ENCODE peak calls at places on chromosomes 6 and 20, in five cellular contexts. One of them, this sample, is unnamed.

GRCh38 chr20:46607849-46608497 is 43.3 kb downstream of the SLC13A3 start:
- ATAC-seq in HCT116: no peak
- ATAC-seq in GM12878: no peak
- ATAC-seq in Panc1: no peak
- ATAC-seq in upper lobe of left lung: no peak
- ATAC-seq in this sample: no peak

GRCh38 chr6:75418233-75418632 is 75.4 kb downstream of the FILIP1 start:
- ATAC-seq in HCT116: no peak
- ATAC-seq in GM12878: peak; percentile 90
- ATAC-seq in Panc1: peak; percentile 70
- ATAC-seq in upper lobe of left lung: no peak
- ATAC-seq in this sample: no peak

GRCh38 chr6:31877125-31877650 is 1.6 kb downstream of the SLC44A4 start:
- ATAC-seq in HCT116: peak; percentile 6
- ATAC-seq in GM12878: no peak
- ATAC-seq in Panc1: peak; percentile 49
- ATAC-seq in upper lobe of left lung: no peak
- ATAC-seq in this sample: no peak

GRCh38 chr6:1053587-1053986 is 258.3 kb upstream of the FOXQ1 start:
- ATAC-seq in HCT116: no peak
- ATAC-seq in GM12878: no peak
- ATAC-seq in Panc1: no peak
- ATAC-seq in upper lobe of left lung: peak; percentile 53
- ATAC-seq in this sample: peak; percentile 34

GRCh38 chr20:12902992-12903391 is 105.8 kb upstream of the SPTLC3 start:
- ATAC-seq in HCT116: no peak
- ATAC-seq in GM12878: no peak
- ATAC-seq in Panc1: no peak
- ATAC-seq in upper lobe of left lung: no peak
- ATAC-seq in this sample: no peak

GRCh38 chr6:4380881-4381281 is 245.5 kb upstream of the ECI2 start:
- ATAC-seq in HCT116: no peak
- ATAC-seq in GM12878: no peak
- ATAC-seq in Panc1: no peak
- ATAC-seq in upper lobe of left lung: no peak
- ATAC-seq in this sample: no peak

GRCh38 chr6:25675172-25675571 is 23.2 kb downstream of the SCGN start:
- ATAC-seq in HCT116: no peak
- ATAC-seq in GM12878: no peak
- ATAC-seq in Panc1: no peak
- ATAC-seq in upper lobe of left lung: no peak
- ATAC-seq in this sample: no peak

GRCh38 chr6:121430514-121431460 is 4.7 kb upstream of the GJA1 start:
- ATAC-seq in HCT116: peak; percentile 46
- ATAC-seq in GM12878: no peak
- ATAC-seq in Panc1: no peak
- ATAC-seq in upper lobe of left lung: peak; percentile 67
- ATAC-seq in this sample: no peak

GRCh38 chr6:91273729-91274128 is 686.9 kb upstream of the MAP3K7 start:
- ATAC-seq in HCT116: no peak
- ATAC-seq in GM12878: no peak
- ATAC-seq in Panc1: no peak
- ATAC-seq in upper lobe of left lung: peak; percentile 42
- ATAC-seq in this sample: peak; percentile 58

GRCh38 chr6:152746172-152746553 is 4.4 kb upstream of the VIP start:
- ATAC-seq in HCT116: no peak
- ATAC-seq in GM12878: no peak
- ATAC-seq in Panc1: no peak
- ATAC-seq in upper lobe of left lung: no peak
- ATAC-seq in this sample: no peak

GRCh38 chr6:44260451-44261297 is 3.3 kb upstream of the SLC35B2 start:
- ATAC-seq in HCT116: no peak
- ATAC-seq in GM12878: peak; percentile 0
- ATAC-seq in Panc1: no peak
- ATAC-seq in upper lobe of left lung: no peak
- ATAC-seq in this sample: no peak

GRCh38 chr20:52305843-52306242 is 114.3 kb upstream of the ZFP64 start:
- ATAC-seq in HCT116: no peak
- ATAC-seq in GM12878: no peak
- ATAC-seq in Panc1: no peak
- ATAC-seq in upper lobe of left lung: no peak
- ATAC-seq in this sample: no peak

GRCh38 chr6:147382945-147383554 is 125.4 kb upstream of the SAMD5 start:
- ATAC-seq in HCT116: peak; percentile 69
- ATAC-seq in GM12878: peak; percentile 9
- ATAC-seq in Panc1: peak; percentile 56
- ATAC-seq in upper lobe of left lung: no peak
- ATAC-seq in this sample: no peak

GRCh38 chr6:51505451-51505850 is 582.0 kb downstream of the PKHD1 start:
- ATAC-seq in HCT116: no peak
- ATAC-seq in GM12878: no peak
- ATAC-seq in Panc1: no peak
- ATAC-seq in upper lobe of left lung: no peak
- ATAC-seq in this sample: no peak

GRCh38 chr6:37858363-37858762 is 38.8 kb downstream of the ZFAND3 start:
- ATAC-seq in HCT116: no peak
- ATAC-seq in GM12878: no peak
- ATAC-seq in Panc1: no peak
- ATAC-seq in upper lobe of left lung: no peak
- ATAC-seq in this sample: no peak

GRCh38 chr20:51422912-51423667 is 119.4 kb downstream of the NFATC2 start:
- ATAC-seq in HCT116: no peak
- ATAC-seq in GM12878: peak; percentile 90
- ATAC-seq in Panc1: no peak
- ATAC-seq in upper lobe of left lung: no peak
- ATAC-seq in this sample: no peak

GRCh38 chr6:30131947-30132497 is 3.9 kb upstream of the TRIM40 start:
- ATAC-seq in HCT116: no peak
- ATAC-seq in GM12878: no peak
- ATAC-seq in Panc1: no peak
- ATAC-seq in upper lobe of left lung: no peak
- ATAC-seq in this sample: no peak

GRCh38 chr6:30129818-30130679 is 5.9 kb upstream of the TRIM40 start:
- ATAC-seq in HCT116: no peak
- ATAC-seq in GM12878: peak; percentile 15
- ATAC-seq in Panc1: no peak
- ATAC-seq in upper lobe of left lung: peak; percentile 51
- ATAC-seq in this sample: no peak

GRCh38 chr6:30130887-30131862 is 4.8 kb upstream of the TRIM40 start:
- ATAC-seq in HCT116: peak; percentile 98
- ATAC-seq in GM12878: peak; percentile 97
- ATAC-seq in Panc1: peak; percentile 93
- ATAC-seq in upper lobe of left lung: peak; percentile 93
- ATAC-seq in this sample: peak; percentile 89

GRCh38 chr6:30127238-30128093 is 8.5 kb upstream of the TRIM40 start:
- ATAC-seq in HCT116: no peak
- ATAC-seq in GM12878: peak; percentile 15
- ATAC-seq in Panc1: peak; percentile 57
- ATAC-seq in upper lobe of left lung: peak; percentile 9
- ATAC-seq in this sample: no peak

DNA sequence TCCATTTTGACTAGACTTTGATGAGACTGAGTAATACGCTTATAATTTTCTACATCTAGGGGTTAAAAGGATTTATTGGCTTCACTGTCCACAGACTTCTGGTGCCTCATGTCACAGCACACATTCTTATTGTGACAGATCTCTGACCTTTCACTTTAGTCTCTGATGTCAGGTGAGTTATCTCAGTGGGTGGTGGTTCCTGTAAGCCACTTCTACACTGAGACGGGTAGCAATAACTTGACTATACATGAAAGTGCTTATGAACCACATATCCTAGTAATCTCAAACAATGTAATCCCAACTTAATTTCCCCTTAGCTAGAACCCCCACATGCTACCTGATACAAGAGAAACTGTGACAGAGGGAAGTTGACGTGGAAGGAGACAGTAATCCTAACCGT is 6.7 kb upstream of the TRIM40 start:
- ATAC-seq in HCT116: no peak
- ATAC-seq in GM12878: no peak
- ATAC-seq in Panc1: no peak
- ATAC-seq in upper lobe of left lung: no peak
- ATAC-seq in this sample: no peak
- H3K27me3 ChIP-seq in HCT116: no peaks in the 10 kb centered on the region
- H3K27me3 ChIP-seq in GM12878: peaks cover 8% of the 10 kb centered on the region
- H3K27me3 ChIP-seq in Panc1: peaks cover 19% of the 10 kb centered on the region
- H3K27me3 ChIP-seq in upper lobe of left lung: no peaks in the 10 kb centered on the region
- H3K27me3 ChIP-seq in this sample: peaks cover 97% of the 10 kb centered on the region

DNA sequence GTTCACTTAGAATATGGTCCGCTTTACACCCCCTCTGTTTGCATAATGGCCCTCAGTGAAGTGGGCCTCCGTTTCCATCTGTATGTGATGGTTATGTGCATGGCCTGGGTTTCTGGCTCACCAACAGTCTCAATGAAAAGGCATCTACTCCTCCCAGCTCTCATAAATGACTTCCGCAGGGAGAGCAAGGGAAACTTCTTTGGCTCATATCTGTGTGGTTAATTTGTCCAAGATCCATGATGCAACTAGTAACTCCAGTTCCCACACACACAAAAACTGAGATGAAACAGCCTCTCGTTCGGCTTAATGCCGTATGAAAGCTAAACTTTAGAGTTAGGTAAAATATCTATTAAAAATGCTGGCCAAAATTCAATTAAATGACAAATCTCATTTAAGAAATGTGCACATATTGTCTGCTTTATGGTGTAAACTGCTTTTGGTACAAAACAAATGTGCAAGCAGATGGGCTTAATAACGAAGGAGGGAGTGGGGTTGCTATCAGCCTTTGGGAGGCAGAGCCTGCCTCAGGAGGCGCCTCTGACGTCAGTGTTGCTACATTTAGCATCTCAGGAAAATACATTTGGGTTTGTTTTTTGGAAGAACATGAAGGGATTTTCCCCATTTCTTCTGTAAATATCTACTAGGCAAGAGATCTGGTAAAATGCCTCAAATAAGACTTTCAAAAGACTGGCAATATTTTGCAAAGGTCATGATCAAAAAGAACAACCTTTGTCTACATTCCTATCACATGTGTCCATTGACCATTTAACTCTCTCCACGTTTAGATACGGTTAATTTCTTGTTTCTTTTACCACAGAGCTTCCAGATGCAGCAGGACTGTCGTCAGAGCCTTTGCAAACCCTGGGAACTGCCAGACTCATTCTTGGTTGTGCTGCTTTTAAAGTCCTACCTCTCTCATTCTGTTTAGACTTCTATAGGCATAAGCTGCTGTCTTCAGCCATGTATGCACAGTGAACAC is 96.8 kb downstream of the ARMC2 start:
- ATAC-seq in HCT116: no peak
- ATAC-seq in GM12878: no peak
- ATAC-seq in Panc1: no peak
- ATAC-seq in upper lobe of left lung: peak; percentile 72
- ATAC-seq in this sample: peak; percentile 67
- TF ChIP-seq POLR2AphosphoS5 in HCT116: no peak
- TF ChIP-seq POLR2AphosphoS5 in GM12878: no peak
- TF ChIP-seq POLR2AphosphoS5 in Panc1: no peak
- TF ChIP-seq POLR2AphosphoS5 in upper lobe of left lung: no peak
- TF ChIP-seq POLR2AphosphoS5 in this sample: peak; percentile 83

GRCh38 chr6:106510090-106510970 is 119.0 kb downstream of the RTN4IP1 start:
- ATAC-seq in HCT116: peak; percentile 77
- ATAC-seq in GM12878: peak; percentile 61
- ATAC-seq in Panc1: peak; percentile 77
- ATAC-seq in upper lobe of left lung: peak; percentile 46
- ATAC-seq in this sample: no peak

GRCh38 chr6:106509420-106510089 is 119.7 kb downstream of the RTN4IP1 start:
- ATAC-seq in HCT116: no peak
- ATAC-seq in GM12878: no peak
- ATAC-seq in Panc1: no peak
- ATAC-seq in upper lobe of left lung: no peak
- ATAC-seq in this sample: no peak

GRCh38 chr6:106512958-106513480 is 116.3 kb downstream of the RTN4IP1 start:
- ATAC-seq in HCT116: no peak
- ATAC-seq in GM12878: peak; percentile 6
- ATAC-seq in Panc1: no peak
- ATAC-seq in upper lobe of left lung: no peak
- ATAC-seq in this sample: no peak

GRCh38 chr6:106512048-106512957 is 117.0 kb downstream of the RTN4IP1 start:
- ATAC-seq in HCT116: peak; percentile 62
- ATAC-seq in GM12878: peak; percentile 75
- ATAC-seq in Panc1: peak; percentile 76
- ATAC-seq in upper lobe of left lung: peak; percentile 91
- ATAC-seq in this sample: peak; percentile 81

DNA sequence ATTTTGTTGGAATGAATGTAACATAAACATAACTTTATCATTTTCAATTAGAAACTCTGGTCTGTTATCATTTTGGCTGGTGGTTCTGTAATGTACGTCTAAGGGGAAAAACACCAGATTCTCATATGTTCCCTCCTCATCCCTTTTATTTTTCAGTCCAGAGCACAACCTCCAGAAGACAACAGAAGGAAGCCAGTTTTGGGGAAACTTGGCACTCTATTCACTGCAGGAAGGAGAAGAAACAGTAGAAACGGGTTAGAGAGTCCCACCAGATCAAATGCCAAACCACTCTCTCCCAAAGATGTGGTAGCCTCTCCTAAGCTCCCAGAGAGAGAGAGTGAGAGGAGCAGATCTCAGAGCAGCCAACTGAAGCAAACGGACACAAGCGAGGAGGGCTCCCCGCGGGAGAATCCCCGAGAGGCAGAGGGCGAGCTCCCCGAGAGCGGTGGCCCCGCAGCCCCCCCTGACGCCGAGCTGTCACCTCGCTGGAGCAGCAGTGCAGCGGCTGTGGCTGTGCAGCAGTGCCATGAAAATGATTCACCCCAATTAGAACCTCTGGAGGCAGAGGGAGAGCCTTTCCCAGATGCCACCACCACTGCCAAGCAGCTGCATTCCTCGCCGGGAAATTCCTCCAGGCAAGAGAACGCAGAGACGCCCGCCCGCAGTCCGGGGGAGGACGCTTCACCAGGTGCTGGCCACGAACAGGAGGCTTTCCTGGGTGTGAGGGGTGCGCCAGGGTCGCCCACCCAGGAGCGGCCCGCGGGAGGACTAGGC is 117.8 kb downstream of the RTN4IP1 start:
- ATAC-seq in HCT116: peak; percentile 60
- ATAC-seq in GM12878: peak; percentile 13
- ATAC-seq in Panc1: peak; percentile 49
- ATAC-seq in upper lobe of left lung: peak; percentile 53
- ATAC-seq in this sample: peak; percentile 18
- H3K27me3 ChIP-seq in HCT116: no peaks in the 10 kb centered on the region
- H3K27me3 ChIP-seq in GM12878: no peaks in the 10 kb centered on the region
- H3K27me3 ChIP-seq in Panc1: no peaks in the 10 kb centered on the region
- H3K27me3 ChIP-seq in upper lobe of left lung: no peaks in the 10 kb centered on the region
- H3K27me3 ChIP-seq in this sample: peaks cover 69% of the 10 kb centered on the region

DNA sequence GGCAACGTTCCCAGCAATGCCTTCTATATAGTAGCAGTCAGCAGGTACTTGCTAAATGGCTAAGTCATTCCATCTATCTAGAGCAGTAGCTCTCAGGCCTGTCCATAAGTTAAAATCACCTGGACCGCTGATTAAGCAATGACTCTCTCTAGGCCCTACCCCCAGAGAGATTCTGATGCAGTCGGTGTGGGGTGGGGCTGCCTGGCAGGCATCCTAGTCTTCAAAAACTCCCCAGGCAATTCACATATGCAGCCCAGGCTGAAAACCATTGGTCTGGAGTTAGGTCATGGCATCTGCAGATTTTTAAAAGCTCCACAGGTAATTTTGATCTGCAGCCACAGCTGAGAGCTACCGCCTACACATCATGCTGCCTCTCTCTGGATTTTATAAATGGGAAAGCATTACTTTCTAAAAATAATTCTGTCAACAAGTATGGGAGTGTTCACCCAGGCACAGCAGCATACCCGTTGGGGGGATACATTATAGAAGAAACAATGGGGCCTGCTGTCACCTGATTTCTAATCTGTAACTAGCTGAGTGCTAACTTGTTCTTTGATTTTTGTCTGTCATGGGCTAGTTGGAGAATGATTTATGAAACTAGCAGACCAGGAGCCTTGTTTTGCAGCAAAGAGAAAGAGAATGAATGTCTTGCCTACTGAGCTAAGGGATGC is 44.1 kb upstream of the ATXN1 start:
- ATAC-seq in HCT116: no peak
- ATAC-seq in GM12878: no peak
- ATAC-seq in Panc1: peak; percentile 42
- ATAC-seq in upper lobe of left lung: no peak
- ATAC-seq in this sample: no peak
- TF ChIP-seq POLR2AphosphoS5 in HCT116: no peak
- TF ChIP-seq POLR2AphosphoS5 in GM12878: no peak
- TF ChIP-seq POLR2AphosphoS5 in Panc1: no peak
- TF ChIP-seq POLR2AphosphoS5 in upper lobe of left lung: no peak
- TF ChIP-seq POLR2AphosphoS5 in this sample: no peak

This sample was measured in gastroesophageal sphincter.